ENCODE peak calls at places on chromosomes 13 and 19, in four cellular contexts. One of them, this sample, is unnamed.

GRCh38 chr13:92379371-92379770 is 847.2 kb upstream of the GPC6 start:
- DNase-seq in IMR-90: no peak
- DNase-seq in esophagus squamous epithelium: no peak
- DNase-seq in cardiac muscle cell: no peak
- DNase-seq in this sample: no peak

GRCh38 chr19:54518844-54519243 is 16.2 kb downstream of the LAIR2 start:
- DNase-seq in IMR-90: no peak
- DNase-seq in esophagus squamous epithelium: no peak
- DNase-seq in cardiac muscle cell: peak; percentile 0
- DNase-seq in this sample: no peak

GRCh38 chr13:48501705-48502104 is 31.2 kb downstream of the RCBTB2 start:
- DNase-seq in IMR-90: peak; percentile 23
- DNase-seq in esophagus squamous epithelium: no peak
- DNase-seq in cardiac muscle cell: no peak
- DNase-seq in this sample: no peak

GRCh38 chr19:54148158-54148557 is 10.6 kb downstream of the CNOT3 start:
- DNase-seq in IMR-90: no peak
- DNase-seq in esophagus squamous epithelium: no peak
- DNase-seq in cardiac muscle cell: no peak
- DNase-seq in this sample: no peak

GRCh38 chr13:35888327-35888940 is 242.7 kb downstream of the DCLK1 start:
- DNase-seq in IMR-90: peak; percentile 18
- DNase-seq in esophagus squamous epithelium: no peak
- DNase-seq in cardiac muscle cell: peak; percentile 30
- DNase-seq in this sample: no peak

GRCh38 chr13:79780240-79780639 is 299.3 kb downstream of the NDFIP2 start:
- DNase-seq in IMR-90: peak; percentile 42
- DNase-seq in esophagus squamous epithelium: no peak
- DNase-seq in cardiac muscle cell: no peak
- DNase-seq in this sample: no peak

GRCh38 chr19:6890938-6891337 is 3.6 kb downstream of the ADGRE1 start:
- DNase-seq in IMR-90: no peak
- DNase-seq in esophagus squamous epithelium: no peak
- DNase-seq in cardiac muscle cell: no peak
- DNase-seq in this sample: no peak

GRCh38 chr19:35767288-35768081 is 7.9 kb upstream of the ARHGAP33 start:
- DNase-seq in IMR-90: no peak
- DNase-seq in esophagus squamous epithelium: no peak
- DNase-seq in cardiac muscle cell: no peak
- DNase-seq in this sample: no peak

GRCh38 chr19:36059180-36059910 is 4.6 kb downstream of the WDR62 start:
- DNase-seq in IMR-90: no peak
- DNase-seq in esophagus squamous epithelium: no peak
- DNase-seq in cardiac muscle cell: no peak
- DNase-seq in this sample: no peak

GRCh38 chr13:63938851-63939250 is 2523.2 kb upstream of the PCDH20 start:
- DNase-seq in IMR-90: peak; percentile 48
- DNase-seq in esophagus squamous epithelium: no peak
- DNase-seq in cardiac muscle cell: no peak
- DNase-seq in this sample: no peak

GRCh38 chr19:46147166-46147740 is 785 bp upstream of the IGFL2 start:
- DNase-seq in IMR-90: no peak
- DNase-seq in esophagus squamous epithelium: no peak
- DNase-seq in cardiac muscle cell: no peak
- DNase-seq in this sample: no peak

GRCh38 chr19:29666634-29667389 is 1.6 kb downstream of the PLEKHF1 start:
- DNase-seq in IMR-90: peak; percentile 64
- DNase-seq in esophagus squamous epithelium: no peak
- DNase-seq in cardiac muscle cell: peak; percentile 82
- DNase-seq in this sample: no peak

GRCh38 chr19:10152100-10152499 is 32.4 kb upstream of the EIF3G start:
- DNase-seq in IMR-90: no peak
- DNase-seq in esophagus squamous epithelium: no peak
- DNase-seq in cardiac muscle cell: no peak
- DNase-seq in this sample: no peak
- H3K36me3 ChIP-seq in IMR-90: peaks cover 69% of the 10 kb centered on the region
- H3K36me3 ChIP-seq in esophagus squamous epithelium: peaks cover 2% of the 10 kb centered on the region
- H3K36me3 ChIP-seq in cardiac muscle cell: peaks cover 48% of the 10 kb centered on the region
- H3K36me3 ChIP-seq in this sample: peaks cover 64% of the 10 kb centered on the region

DNA sequence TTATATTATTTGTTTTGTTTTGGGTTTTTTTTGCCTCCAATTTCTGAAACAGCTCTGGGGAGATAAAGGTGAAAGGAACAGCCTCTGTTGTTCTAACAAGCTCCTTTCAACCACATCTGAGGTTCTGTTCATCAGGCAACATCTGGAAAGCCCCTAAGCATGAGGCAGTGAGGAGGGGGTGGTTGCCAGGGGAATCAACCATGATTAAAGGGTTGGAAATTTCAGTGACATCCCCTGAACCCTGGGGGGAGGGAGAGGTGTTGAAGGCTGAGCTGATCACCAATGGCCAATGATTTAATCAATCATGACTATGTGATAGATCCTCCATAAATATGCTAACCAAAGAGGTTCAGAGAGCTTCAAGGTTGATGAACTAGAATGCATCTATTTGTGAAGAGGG is 221.1 kb downstream of the NHLRC3 start:
- DNase-seq in IMR-90: no peak
- DNase-seq in esophagus squamous epithelium: no peak
- DNase-seq in cardiac muscle cell: no peak
- DNase-seq in this sample: no peak
- H3K36me3 ChIP-seq in IMR-90: no peaks in the 10 kb centered on the region
- H3K36me3 ChIP-seq in esophagus squamous epithelium: no peaks in the 10 kb centered on the region
- H3K36me3 ChIP-seq in cardiac muscle cell: no peaks in the 10 kb centered on the region
- H3K36me3 ChIP-seq in this sample: no peaks in the 10 kb centered on the region

GRCh38 chr19:327291-328024 is 17.1 kb downstream of the MIER2 start:
- DNase-seq in IMR-90: no peak
- DNase-seq in esophagus squamous epithelium: no peak
- DNase-seq in cardiac muscle cell: no peak
- DNase-seq in this sample: no peak
- H3K36me3 ChIP-seq in IMR-90: peaks cover 84% of the 10 kb centered on the region
- H3K36me3 ChIP-seq in esophagus squamous epithelium: peaks cover 56% of the 10 kb centered on the region
- H3K36me3 ChIP-seq in cardiac muscle cell: peaks cover 31% of the 10 kb centered on the region
- H3K36me3 ChIP-seq in this sample: peaks cover 43% of the 10 kb centered on the region

GRCh38 chr19:40701758-40702157 is 11.3 kb upstream of the NUMBL start:
- DNase-seq in IMR-90: no peak
- DNase-seq in esophagus squamous epithelium: no peak
- DNase-seq in cardiac muscle cell: no peak
- DNase-seq in this sample: no peak
- H3K36me3 ChIP-seq in IMR-90: peaks cover 63% of the 10 kb centered on the region
- H3K36me3 ChIP-seq in esophagus squamous epithelium: peaks cover 21% of the 10 kb centered on the region
- H3K36me3 ChIP-seq in cardiac muscle cell: peaks cover 26% of the 10 kb centered on the region
- H3K36me3 ChIP-seq in this sample: peaks cover 26% of the 10 kb centered on the region

GRCh38 chr13:32214073-32214472 is 101.1 kb downstream of the ZAR1L start:
- DNase-seq in IMR-90: no peak
- DNase-seq in esophagus squamous epithelium: no peak
- DNase-seq in cardiac muscle cell: no peak
- DNase-seq in this sample: no peak
- H3K36me3 ChIP-seq in IMR-90: peaks cover 8% of the 10 kb centered on the region
- H3K36me3 ChIP-seq in esophagus squamous epithelium: no peaks in the 10 kb centered on the region
- H3K36me3 ChIP-seq in cardiac muscle cell: no peaks in the 10 kb centered on the region
- H3K36me3 ChIP-seq in this sample: no peaks in the 10 kb centered on the region

GRCh38 chr19:3058821-3059314 is 3.4 kb downstream of the TLE5 start:
- DNase-seq in IMR-90: no peak
- DNase-seq in esophagus squamous epithelium: no peak
- DNase-seq in cardiac muscle cell: no peak
- DNase-seq in this sample: no peak

GRCh38 chr19:3061214-3062161 is 807 bp downstream of the TLE5 start:
- DNase-seq in IMR-90: peak; percentile 17
- DNase-seq in esophagus squamous epithelium: no peak
- DNase-seq in cardiac muscle cell: peak; percentile 60
- DNase-seq in this sample: no peak

GRCh38 chr19:3058009-3058820 is 4.1 kb downstream of the TLE5 start:
- DNase-seq in IMR-90: no peak
- DNase-seq in esophagus squamous epithelium: no peak
- DNase-seq in cardiac muscle cell: no peak
- DNase-seq in this sample: no peak

GRCh38 chr19:3060852-3061182 is 1.5 kb downstream of the TLE5 start:
- DNase-seq in IMR-90: no peak
- DNase-seq in esophagus squamous epithelium: no peak
- DNase-seq in cardiac muscle cell: no peak
- DNase-seq in this sample: no peak

GRCh38 chr19:3059653-3060052 is 2.6 kb downstream of the TLE5 start:
- DNase-seq in IMR-90: no peak
- DNase-seq in esophagus squamous epithelium: no peak
- DNase-seq in cardiac muscle cell: no peak
- DNase-seq in this sample: no peak
- H3K36me3 ChIP-seq in IMR-90: peaks cover 48% of the 10 kb centered on the region
- H3K36me3 ChIP-seq in esophagus squamous epithelium: peaks cover 6% of the 10 kb centered on the region
- H3K36me3 ChIP-seq in cardiac muscle cell: peaks cover 25% of the 10 kb centered on the region
- H3K36me3 ChIP-seq in this sample: peaks cover 6% of the 10 kb centered on the region

GRCh38 chr19:19632661-19633060 is 4.6 kb upstream of the LPAR2 start:
- DNase-seq in IMR-90: no peak
- DNase-seq in esophagus squamous epithelium: no peak
- DNase-seq in cardiac muscle cell: no peak
- DNase-seq in this sample: no peak
- H3K36me3 ChIP-seq in IMR-90: peaks cover 51% of the 10 kb centered on the region
- H3K36me3 ChIP-seq in esophagus squamous epithelium: peaks cover 21% of the 10 kb centered on the region
- H3K36me3 ChIP-seq in cardiac muscle cell: peaks cover 5% of the 10 kb centered on the region
- H3K36me3 ChIP-seq in this sample: peaks cover 15% of the 10 kb centered on the region

GRCh38 chr19:23384858-23385257 is 10.4 kb downstream of the ZNF91 start:
- DNase-seq in IMR-90: no peak
- DNase-seq in esophagus squamous epithelium: no peak
- DNase-seq in cardiac muscle cell: no peak
- DNase-seq in this sample: no peak
- H3K36me3 ChIP-seq in IMR-90: peaks cover 45% of the 10 kb centered on the region
- H3K36me3 ChIP-seq in esophagus squamous epithelium: peaks cover 28% of the 10 kb centered on the region
- H3K36me3 ChIP-seq in cardiac muscle cell: peaks cover 12% of the 10 kb centered on the region
- H3K36me3 ChIP-seq in this sample: no peaks in the 10 kb centered on the region

GRCh38 chr19:40239415-40240226 is 13.1 kb upstream of the CCNP start:
- DNase-seq in IMR-90: no peak
- DNase-seq in esophagus squamous epithelium: no peak
- DNase-seq in cardiac muscle cell: no peak
- DNase-seq in this sample: no peak
- H3K36me3 ChIP-seq in IMR-90: peaks cover 68% of the 10 kb centered on the region
- H3K36me3 ChIP-seq in esophagus squamous epithelium: peaks cover 46% of the 10 kb centered on the region
- H3K36me3 ChIP-seq in cardiac muscle cell: peaks cover 35% of the 10 kb centered on the region
- H3K36me3 ChIP-seq in this sample: peaks cover 33% of the 10 kb centered on the region

DNA sequence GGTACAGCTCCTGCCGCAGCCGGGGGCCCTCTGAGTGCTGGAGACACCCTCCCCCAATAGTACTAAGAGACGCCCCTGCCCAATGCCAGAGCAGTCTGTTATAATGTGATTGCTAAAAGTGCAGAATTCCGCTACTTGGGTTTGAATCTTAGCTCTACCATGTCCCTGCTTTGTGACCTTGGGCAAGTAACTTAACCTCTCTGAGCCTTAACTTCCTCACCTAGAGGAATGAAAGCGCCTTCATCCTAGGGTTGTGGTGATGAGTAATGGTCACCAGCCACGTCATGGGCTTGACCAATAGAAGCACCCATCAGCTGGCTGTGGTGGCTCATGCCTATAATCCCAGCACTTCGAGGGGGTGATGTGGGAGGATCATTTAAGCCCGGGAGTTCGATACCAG is 6.5 kb downstream of the PLEKHG2 start:
- DNase-seq in IMR-90: no peak
- DNase-seq in esophagus squamous epithelium: no peak
- DNase-seq in cardiac muscle cell: no peak
- DNase-seq in this sample: no peak
- H3K36me3 ChIP-seq in IMR-90: peaks cover 73% of the 10 kb centered on the region
- H3K36me3 ChIP-seq in esophagus squamous epithelium: no peaks in the 10 kb centered on the region
- H3K36me3 ChIP-seq in cardiac muscle cell: peaks cover 52% of the 10 kb centered on the region
- H3K36me3 ChIP-seq in this sample: peaks cover 35% of the 10 kb centered on the region

This sample was measured in iPS DF 6.9.